ENCODE peak calls at places on chromosomes 11 and 22, in ten cellular contexts. One of them, this sample, is unnamed.
A peak's percentile ranks its signal among the peaks of the same experiment; 100 is the strongest.

GRCh38 chr11:88489030-88489429 is 151.5 kb upstream of the CTSC start:
- DNase-seq in thoracic aorta: no peak
- DNase-seq in stomach: no peak
- DNase-seq in CD8-positive, alpha-beta T cell: no peak
- DNase-seq in left ventricle myocardium inferior: no peak
- DNase-seq in Panc1: no peak
- DNase-seq in lower lobe of right lung: no peak
- DNase-seq in colonic mucosa: no peak
- DNase-seq in ovary: no peak
- DNase-seq in IMR-90: peak; percentile 59
- DNase-seq in this sample: no peak

GRCh38 chr11:86162257-86162656 is 82.3 kb upstream of the EED start:
- DNase-seq in Panc1: no peak
- DNase-seq in CD8-positive, alpha-beta T cell: no peak
- DNase-seq in left ventricle myocardium inferior: peak; percentile 34
- DNase-seq in IMR-90: peak; percentile 93
- DNase-seq in ovary: peak; percentile 59
- DNase-seq in colonic mucosa: no peak
- DNase-seq in thoracic aorta: no peak
- DNase-seq in lower lobe of right lung: peak; percentile 52
- DNase-seq in stomach: no peak
- DNase-seq in this sample: peak; percentile 23

GRCh38 chr22:31872209-31872608 is 72.1 kb upstream of the YWHAH start:
- DNase-seq in colonic mucosa: no peak
- DNase-seq in thoracic aorta: no peak
- DNase-seq in stomach: peak; percentile 34
- DNase-seq in Panc1: no peak
- DNase-seq in IMR-90: no peak
- DNase-seq in CD8-positive, alpha-beta T cell: no peak
- DNase-seq in lower lobe of right lung: no peak
- DNase-seq in ovary: no peak
- DNase-seq in left ventricle myocardium inferior: no peak
- DNase-seq in this sample: no peak

GRCh38 chr11:46049325-46049860 is 71.9 kb downstream of the PHF21A start:
- DNase-seq in CD8-positive, alpha-beta T cell: no peak
- DNase-seq in IMR-90: no peak
- DNase-seq in colonic mucosa: no peak
- DNase-seq in ovary: no peak
- DNase-seq in left ventricle myocardium inferior: no peak
- DNase-seq in thoracic aorta: no peak
- DNase-seq in stomach: no peak
- DNase-seq in Panc1: no peak
- DNase-seq in lower lobe of right lung: no peak
- DNase-seq in this sample: no peak

GRCh38 chr11:65979261-65979759 is 17.8 kb downstream of the SART1 start:
- DNase-seq in thoracic aorta: no peak
- DNase-seq in IMR-90: no peak
- DNase-seq in ovary: no peak
- DNase-seq in left ventricle myocardium inferior: no peak
- DNase-seq in stomach: no peak
- DNase-seq in lower lobe of right lung: no peak
- DNase-seq in colonic mucosa: no peak
- DNase-seq in Panc1: no peak
- DNase-seq in CD8-positive, alpha-beta T cell: no peak
- DNase-seq in this sample: no peak

GRCh38 chr11:77303328-77303727 is 1.8 kb upstream of the GDPD4 start:
- DNase-seq in thoracic aorta: no peak
- DNase-seq in colonic mucosa: no peak
- DNase-seq in left ventricle myocardium inferior: no peak
- DNase-seq in ovary: no peak
- DNase-seq in stomach: no peak
- DNase-seq in CD8-positive, alpha-beta T cell: no peak
- DNase-seq in Panc1: no peak
- DNase-seq in IMR-90: no peak
- DNase-seq in lower lobe of right lung: no peak
- DNase-seq in this sample: no peak

GRCh38 chr11:8813658-8814057 is 97.3 kb upstream of the AKIP1 start:
- DNase-seq in Panc1: peak; percentile 79
- DNase-seq in colonic mucosa: peak; percentile 83
- DNase-seq in ovary: peak; percentile 67
- DNase-seq in IMR-90: peak; percentile 89
- DNase-seq in thoracic aorta: peak; percentile 26
- DNase-seq in left ventricle myocardium inferior: peak; percentile 66
- DNase-seq in CD8-positive, alpha-beta T cell: peak; percentile 53
- DNase-seq in stomach: peak; percentile 71
- DNase-seq in lower lobe of right lung: peak; percentile 77
- DNase-seq in this sample: peak; percentile 76

GRCh38 chr22:47406896-47407295 is 644.4 kb downstream of the TBC1D22A start:
- DNase-seq in ovary: no peak
- DNase-seq in stomach: no peak
- DNase-seq in IMR-90: no peak
- DNase-seq in colonic mucosa: no peak
- DNase-seq in Panc1: no peak
- DNase-seq in left ventricle myocardium inferior: no peak
- DNase-seq in lower lobe of right lung: no peak
- DNase-seq in thoracic aorta: no peak
- DNase-seq in CD8-positive, alpha-beta T cell: no peak
- DNase-seq in this sample: no peak

GRCh38 chr11:12454782-12455181 is 77.4 kb downstream of the PARVA start:
- DNase-seq in IMR-90: peak; percentile 58
- DNase-seq in CD8-positive, alpha-beta T cell: no peak
- DNase-seq in ovary: no peak
- DNase-seq in left ventricle myocardium inferior: no peak
- DNase-seq in thoracic aorta: no peak
- DNase-seq in lower lobe of right lung: no peak
- DNase-seq in stomach: no peak
- DNase-seq in Panc1: no peak
- DNase-seq in colonic mucosa: no peak
- DNase-seq in this sample: no peak

GRCh38 chr11:12455938-12456337 is 78.6 kb downstream of the PARVA start:
- DNase-seq in lower lobe of right lung: no peak
- DNase-seq in left ventricle myocardium inferior: no peak
- DNase-seq in stomach: no peak
- DNase-seq in IMR-90: peak; percentile 88
- DNase-seq in Panc1: no peak
- DNase-seq in ovary: no peak
- DNase-seq in thoracic aorta: no peak
- DNase-seq in CD8-positive, alpha-beta T cell: no peak
- DNase-seq in colonic mucosa: no peak
- DNase-seq in this sample: no peak

GRCh38 chr11:12459374-12459773 is 82.0 kb downstream of the PARVA start:
- DNase-seq in Panc1: no peak
- DNase-seq in left ventricle myocardium inferior: no peak
- DNase-seq in ovary: no peak
- DNase-seq in IMR-90: no peak
- DNase-seq in stomach: no peak
- DNase-seq in lower lobe of right lung: no peak
- DNase-seq in thoracic aorta: no peak
- DNase-seq in colonic mucosa: no peak
- DNase-seq in CD8-positive, alpha-beta T cell: no peak
- DNase-seq in this sample: no peak

GRCh38 chr11:12458042-12458441 is 80.7 kb downstream of the PARVA start:
- DNase-seq in Panc1: no peak
- DNase-seq in thoracic aorta: no peak
- DNase-seq in CD8-positive, alpha-beta T cell: no peak
- DNase-seq in lower lobe of right lung: no peak
- DNase-seq in stomach: no peak
- DNase-seq in IMR-90: no peak
- DNase-seq in ovary: no peak
- DNase-seq in left ventricle myocardium inferior: no peak
- DNase-seq in colonic mucosa: no peak
- DNase-seq in this sample: no peak

DNA sequence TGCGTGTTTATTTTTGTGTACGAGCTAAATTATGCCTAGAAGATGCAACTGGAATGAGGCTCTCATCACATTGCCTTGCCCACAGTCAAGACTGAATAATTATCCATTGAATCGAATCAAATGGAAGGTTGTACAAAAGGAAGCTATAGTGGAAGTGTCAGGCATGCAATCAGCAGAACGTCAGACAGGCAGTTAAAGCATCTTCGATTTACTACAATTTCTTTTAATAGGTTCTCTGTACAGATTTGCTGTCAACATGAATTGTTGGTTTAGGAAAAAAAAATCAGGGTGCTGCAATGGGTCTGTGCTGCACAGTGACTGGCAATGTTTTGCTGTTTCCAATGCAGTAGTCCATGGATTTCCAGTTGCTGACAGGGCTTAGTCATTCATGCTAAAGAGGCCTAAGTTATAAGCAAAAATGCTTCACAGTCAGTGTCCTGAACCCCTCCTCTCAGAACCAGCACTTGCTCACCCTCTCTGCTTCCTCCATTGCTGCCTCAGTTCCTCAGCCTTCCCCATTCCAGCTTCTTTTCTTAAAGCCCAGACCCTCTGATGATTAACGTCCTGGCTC is 79.7 kb downstream of the PARVA start:
- DNase-seq in ovary: no peak
- DNase-seq in lower lobe of right lung: no peak
- DNase-seq in colonic mucosa: no peak
- DNase-seq in CD8-positive, alpha-beta T cell: no peak
- DNase-seq in Panc1: no peak
- DNase-seq in left ventricle myocardium inferior: no peak
- DNase-seq in thoracic aorta: no peak
- DNase-seq in IMR-90: peak; percentile 81
- DNase-seq in stomach: no peak
- DNase-seq in this sample: no peak
- H3K27ac ChIP-seq in ovary: no peak overlapping the region
- H3K27ac ChIP-seq in lower lobe of right lung: no peak overlapping the region
- H3K27ac ChIP-seq in colonic mucosa: no peak overlapping the region
- H3K27ac ChIP-seq in CD8-positive, alpha-beta T cell: no peak overlapping the region
- H3K27ac ChIP-seq in Panc1: no peak overlapping the region
- H3K27ac ChIP-seq in left ventricle myocardium inferior: peak overlapping the region; percentile 46
- H3K27ac ChIP-seq in thoracic aorta: peak overlapping the region; percentile 70
- H3K27ac ChIP-seq in IMR-90: peak overlapping the region; percentile 47
- H3K27ac ChIP-seq in stomach: peak overlapping the region; percentile 71
- H3K27ac ChIP-seq in this sample: no peak overlapping the region

DNA sequence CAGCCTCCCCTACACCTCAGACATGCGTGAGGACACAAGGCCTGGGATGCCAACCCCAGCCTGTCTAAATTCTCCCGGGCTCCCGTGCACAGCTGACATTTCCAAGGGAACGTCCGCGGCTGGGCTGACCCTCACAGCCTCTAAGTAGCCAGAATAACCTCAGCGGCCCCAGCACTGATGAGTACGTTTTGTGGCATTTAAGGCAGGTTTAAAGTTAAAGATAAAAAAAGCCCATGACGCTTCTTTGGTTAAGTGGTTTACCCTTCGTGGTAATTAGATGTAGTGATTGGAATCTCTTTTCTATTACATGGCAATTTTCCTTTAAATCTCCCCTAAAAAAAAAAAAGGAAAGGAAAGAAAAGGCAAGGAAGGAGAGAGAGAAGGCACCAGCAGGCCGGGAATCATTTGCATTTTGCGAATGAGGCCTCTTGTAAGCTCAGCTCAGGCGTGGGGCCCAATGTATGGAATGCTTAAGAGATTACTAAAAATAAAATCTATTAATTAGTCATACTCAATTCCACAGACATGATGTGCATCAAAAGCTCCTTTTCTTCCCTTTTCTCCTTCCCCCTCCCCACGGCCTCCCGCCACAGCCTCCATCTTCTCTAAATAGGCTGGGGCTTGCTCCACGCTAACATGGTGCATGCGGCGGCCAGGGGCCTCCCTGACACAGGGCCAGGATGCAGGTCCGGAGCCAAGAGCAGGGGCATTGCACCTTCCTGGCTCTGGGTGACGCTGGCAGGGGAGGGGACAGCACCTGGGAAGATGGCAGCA is 44.1 kb downstream of the MACROD1 start:
- DNase-seq in stomach: no peak
- DNase-seq in thoracic aorta: no peak
- DNase-seq in Panc1: no peak
- DNase-seq in left ventricle myocardium inferior: no peak
- DNase-seq in CD8-positive, alpha-beta T cell: no peak
- DNase-seq in lower lobe of right lung: no peak
- DNase-seq in ovary: no peak
- DNase-seq in IMR-90: peak; percentile 95
- DNase-seq in colonic mucosa: no peak
- DNase-seq in this sample: no peak
- TF ChIP-seq CTCF in stomach: no peak
- TF ChIP-seq CTCF in thoracic aorta: no peak
- TF ChIP-seq CTCF in Panc1: no peak
- TF ChIP-seq CTCF in left ventricle myocardium inferior: no peak
- TF ChIP-seq CTCF in CD8-positive, alpha-beta T cell: no peak
- TF ChIP-seq CTCF in lower lobe of right lung: no peak
- TF ChIP-seq CTCF in ovary: no peak
- TF ChIP-seq CTCF in IMR-90: no peak
- TF ChIP-seq CTCF in colonic mucosa: no peak
- TF ChIP-seq CTCF in this sample: no peak

GRCh38 chr11:12279672-12280108 is 97.7 kb upstream of the PARVA start:
- DNase-seq in thoracic aorta: no peak
- DNase-seq in IMR-90: no peak
- DNase-seq in Panc1: no peak
- DNase-seq in lower lobe of right lung: no peak
- DNase-seq in colonic mucosa: peak; percentile 14
- DNase-seq in left ventricle myocardium inferior: no peak
- DNase-seq in ovary: no peak
- DNase-seq in stomach: peak; percentile 23
- DNase-seq in CD8-positive, alpha-beta T cell: no peak
- DNase-seq in this sample: peak; percentile 10

GRCh38 chr11:12280199-12280837 is 97.1 kb upstream of the PARVA start:
- DNase-seq in lower lobe of right lung: no peak
- DNase-seq in thoracic aorta: no peak
- DNase-seq in stomach: peak; percentile 24
- DNase-seq in colonic mucosa: no peak
- DNase-seq in ovary: no peak
- DNase-seq in CD8-positive, alpha-beta T cell: no peak
- DNase-seq in IMR-90: no peak
- DNase-seq in left ventricle myocardium inferior: no peak
- DNase-seq in Panc1: no peak
- DNase-seq in this sample: peak; percentile 10

GRCh38 chr11:12282676-12283075 is 94.7 kb upstream of the PARVA start:
- DNase-seq in thoracic aorta: no peak
- DNase-seq in Panc1: no peak
- DNase-seq in IMR-90: no peak
- DNase-seq in colonic mucosa: no peak
- DNase-seq in ovary: no peak
- DNase-seq in stomach: no peak
- DNase-seq in CD8-positive, alpha-beta T cell: no peak
- DNase-seq in lower lobe of right lung: no peak
- DNase-seq in left ventricle myocardium inferior: no peak
- DNase-seq in this sample: no peak

GRCh38 chr11:12280838-12281565 is 96.4 kb upstream of the PARVA start:
- DNase-seq in ovary: no peak
- DNase-seq in stomach: peak; percentile 22
- DNase-seq in left ventricle myocardium inferior: no peak
- DNase-seq in Panc1: no peak
- DNase-seq in CD8-positive, alpha-beta T cell: peak; percentile 44
- DNase-seq in lower lobe of right lung: no peak
- DNase-seq in IMR-90: peak; percentile 65
- DNase-seq in thoracic aorta: no peak
- DNase-seq in colonic mucosa: peak; percentile 16
- DNase-seq in this sample: peak; percentile 8

GRCh38 chr11:12281571-12282478 is 95.5 kb upstream of the PARVA start:
- DNase-seq in lower lobe of right lung: peak; percentile 85
- DNase-seq in ovary: peak; percentile 70
- DNase-seq in thoracic aorta: peak; percentile 68
- DNase-seq in left ventricle myocardium inferior: peak; percentile 83
- DNase-seq in stomach: peak; percentile 89
- DNase-seq in CD8-positive, alpha-beta T cell: peak; percentile 87
- DNase-seq in IMR-90: peak; percentile 82
- DNase-seq in Panc1: peak; percentile 67
- DNase-seq in colonic mucosa: peak; percentile 90
- DNase-seq in this sample: peak; percentile 96
- H3K4me1 ChIP-seq in lower lobe of right lung: peaks cover 23% of the 10 kb centered on the region
- H3K4me1 ChIP-seq in ovary: peaks cover 5% of the 10 kb centered on the region
- H3K4me1 ChIP-seq in thoracic aorta: peaks cover 15% of the 10 kb centered on the region
- H3K4me1 ChIP-seq in left ventricle myocardium inferior: peaks cover 11% of the 10 kb centered on the region
- H3K4me1 ChIP-seq in stomach: peaks cover 18% of the 10 kb centered on the region
- H3K4me1 ChIP-seq in CD8-positive, alpha-beta T cell: no peaks in the 10 kb centered on the region
- H3K4me1 ChIP-seq in IMR-90: peaks cover 23% of the 10 kb centered on the region
- H3K4me1 ChIP-seq in Panc1: peaks cover 25% of the 10 kb centered on the region
- H3K4me1 ChIP-seq in colonic mucosa: no peaks in the 10 kb centered on the region
- H3K4me1 ChIP-seq in this sample: no peaks in the 10 kb centered on the region

DNA sequence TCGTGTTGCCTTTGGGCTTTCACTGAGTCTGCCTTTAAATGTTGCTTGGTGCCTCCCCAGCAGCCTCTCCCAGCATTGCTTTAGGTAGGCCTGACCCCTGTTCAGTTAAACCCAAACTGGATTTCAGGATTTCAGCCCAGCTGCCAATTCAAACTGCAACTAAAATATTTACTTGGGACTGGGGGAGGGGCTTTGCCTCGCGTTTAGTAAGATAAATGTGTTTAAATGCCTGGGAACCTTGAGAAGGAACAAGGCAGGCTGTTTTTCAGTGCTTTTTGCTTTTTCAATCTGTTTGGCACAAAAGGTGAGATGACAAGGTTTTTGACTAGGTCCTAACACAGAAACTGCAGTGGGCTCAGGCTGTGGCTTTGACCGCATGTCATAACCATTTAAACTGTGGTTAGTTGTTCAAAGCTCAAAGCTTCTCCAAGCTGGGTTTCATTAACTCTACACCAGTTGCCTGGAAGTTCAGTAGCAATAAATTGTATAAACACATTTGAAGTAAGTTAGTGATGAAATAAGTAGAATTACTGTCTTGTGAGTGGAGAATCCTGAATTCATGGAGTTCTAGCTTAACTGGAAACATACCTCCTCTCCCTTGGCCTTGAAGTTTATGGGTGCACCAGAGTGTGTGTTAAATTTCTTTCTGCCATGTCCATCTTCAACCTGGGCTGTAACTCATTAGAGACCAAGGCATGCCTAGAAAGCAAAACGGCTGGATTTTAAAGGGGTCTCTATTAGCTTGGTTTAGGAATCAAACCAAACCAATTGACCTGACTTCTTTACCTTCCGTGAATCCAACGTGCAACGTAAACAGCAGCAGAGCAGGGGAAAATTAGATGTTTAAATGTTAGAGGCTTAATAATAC is 3.6 kb downstream of the PKNOX2 start:
- DNase-seq in IMR-90: peak; percentile 88
- DNase-seq in thoracic aorta: no peak
- DNase-seq in stomach: peak; percentile 38
- DNase-seq in left ventricle myocardium inferior: no peak
- DNase-seq in colonic mucosa: no peak
- DNase-seq in lower lobe of right lung: no peak
- DNase-seq in CD8-positive, alpha-beta T cell: no peak
- DNase-seq in Panc1: no peak
- DNase-seq in ovary: peak; percentile 20
- DNase-seq in this sample: no peak
- H3K27ac ChIP-seq in IMR-90: peak overlapping the region; percentile 30
- H3K27ac ChIP-seq in thoracic aorta: peak overlapping the region; percentile 81
- H3K27ac ChIP-seq in stomach: peak overlapping the region; percentile 80
- H3K27ac ChIP-seq in left ventricle myocardium inferior: peak overlapping the region; percentile 87
- H3K27ac ChIP-seq in colonic mucosa: peak overlapping the region; percentile 44
- H3K27ac ChIP-seq in lower lobe of right lung: peak overlapping the region; percentile 80
- H3K27ac ChIP-seq in CD8-positive, alpha-beta T cell: no peak overlapping the region
- H3K27ac ChIP-seq in Panc1: no peak overlapping the region
- H3K27ac ChIP-seq in ovary: peak overlapping the region; percentile 91
- H3K27ac ChIP-seq in this sample: peak overlapping the region; percentile 93